ENCODE peak calls at places on chromosome 17, in ten cellular contexts. One of them, this sample, is unnamed.

GRCh38 chr17:3635474-3636153 is 436 bp downstream of the SHPK start:
- DNase-seq in A549: peak
- DNase-seq in stomach: no peak
- DNase-seq in SK-N-SH: peak
- DNase-seq in sigmoid colon: no peak
- DNase-seq in ovary: no peak
- DNase-seq in esophagus muscularis mucosa: no peak
- DNase-seq in tibial nerve: no peak
- DNase-seq in suprapubic skin: no peak
- DNase-seq in H1: no peak
- DNase-seq in this sample: peak

GRCh38 chr17:73205326-73205980 is 12.6 kb downstream of the COG1 start:
- DNase-seq in SK-N-SH: no peak
- DNase-seq in H1: no peak
- DNase-seq in ovary: no peak
- DNase-seq in tibial nerve: no peak
- DNase-seq in esophagus muscularis mucosa: no peak
- DNase-seq in sigmoid colon: no peak
- DNase-seq in stomach: no peak
- DNase-seq in A549: no peak
- DNase-seq in suprapubic skin: no peak
- DNase-seq in this sample: no peak

GRCh38 chr17:81701288-81702071 is 1.7 kb upstream of the MRPL12 start:
- DNase-seq in A549: no peak
- DNase-seq in H1: no peak
- DNase-seq in sigmoid colon: no peak
- DNase-seq in ovary: no peak
- DNase-seq in esophagus muscularis mucosa: no peak
- DNase-seq in tibial nerve: no peak
- DNase-seq in suprapubic skin: no peak
- DNase-seq in SK-N-SH: no peak
- DNase-seq in stomach: no peak
- DNase-seq in this sample: no peak

GRCh38 chr17:41784207-41784744 is 2.2 kb downstream of the JUP start:
- DNase-seq in ovary: no peak
- DNase-seq in H1: no peak
- DNase-seq in stomach: peak
- DNase-seq in suprapubic skin: no peak
- DNase-seq in A549: peak
- DNase-seq in esophagus muscularis mucosa: no peak
- DNase-seq in sigmoid colon: no peak
- DNase-seq in tibial nerve: no peak
- DNase-seq in SK-N-SH: peak
- DNase-seq in this sample: peak

GRCh38 chr17:21354796-21355385 is 21.3 kb upstream of the KCNJ12 start:
- DNase-seq in H1: no peak
- DNase-seq in sigmoid colon: no peak
- DNase-seq in suprapubic skin: no peak
- DNase-seq in tibial nerve: no peak
- DNase-seq in SK-N-SH: no peak
- DNase-seq in stomach: no peak
- DNase-seq in ovary: no peak
- DNase-seq in A549: no peak
- DNase-seq in esophagus muscularis mucosa: no peak
- DNase-seq in this sample: no peak

GRCh38 chr17:80830020-80830780 is 161.4 kb upstream of the CHMP6 start:
- DNase-seq in esophagus muscularis mucosa: no peak
- DNase-seq in ovary: no peak
- DNase-seq in A549: no peak
- DNase-seq in sigmoid colon: peak
- DNase-seq in stomach: no peak
- DNase-seq in SK-N-SH: no peak
- DNase-seq in suprapubic skin: peak
- DNase-seq in H1: no peak
- DNase-seq in tibial nerve: no peak
- DNase-seq in this sample: no peak

GRCh38 chr17:13099906-13100305 is 82.1 kb upstream of the ELAC2 start:
- DNase-seq in sigmoid colon: no peak
- DNase-seq in SK-N-SH: no peak
- DNase-seq in tibial nerve: no peak
- DNase-seq in suprapubic skin: no peak
- DNase-seq in stomach: no peak
- DNase-seq in H1: no peak
- DNase-seq in A549: no peak
- DNase-seq in esophagus muscularis mucosa: no peak
- DNase-seq in ovary: no peak
- DNase-seq in this sample: no peak

GRCh38 chr17:38608648-38609047 is 2.9 kb upstream of the SRCIN1 start:
- DNase-seq in SK-N-SH: no peak
- DNase-seq in sigmoid colon: no peak
- DNase-seq in ovary: no peak
- DNase-seq in esophagus muscularis mucosa: no peak
- DNase-seq in tibial nerve: no peak
- DNase-seq in stomach: peak
- DNase-seq in H1: no peak
- DNase-seq in suprapubic skin: no peak
- DNase-seq in A549: no peak
- DNase-seq in this sample: peak

DNA sequence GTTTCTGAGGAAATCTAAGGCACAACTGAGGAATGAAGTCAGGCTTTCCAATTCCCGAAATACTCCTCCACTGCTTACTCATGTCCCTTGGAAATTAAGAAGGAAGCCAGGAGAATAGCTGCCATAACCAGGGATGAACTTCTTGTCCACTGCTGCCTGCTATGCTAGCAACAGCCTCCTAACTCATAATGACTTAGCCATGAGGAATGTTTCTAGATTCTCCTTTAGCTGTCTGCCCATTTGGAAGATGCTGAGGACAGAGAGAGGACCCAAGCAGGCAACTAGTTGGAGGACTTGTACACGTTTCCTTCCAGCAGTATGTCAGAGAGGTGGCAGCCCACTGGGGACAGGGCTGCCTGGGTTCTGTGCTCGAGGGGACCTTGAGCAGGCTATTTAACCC is 939 bp upstream of the CCL2 start:
- DNase-seq in H1: no peak
- DNase-seq in esophagus muscularis mucosa: peak
- DNase-seq in suprapubic skin: no peak
- DNase-seq in stomach: no peak
- DNase-seq in SK-N-SH: no peak
- DNase-seq in sigmoid colon: no peak
- DNase-seq in tibial nerve: no peak
- DNase-seq in ovary: no peak
- DNase-seq in A549: no peak
- DNase-seq in this sample: no peak
- TF ChIP-seq EP300 in H1: no peak
- TF ChIP-seq EP300 in esophagus muscularis mucosa: peak
- TF ChIP-seq EP300 in suprapubic skin: no peak
- TF ChIP-seq EP300 in stomach: no peak
- TF ChIP-seq EP300 in SK-N-SH: no peak
- TF ChIP-seq EP300 in sigmoid colon: peak
- TF ChIP-seq EP300 in tibial nerve: peak
- TF ChIP-seq EP300 in ovary: no peak
- TF ChIP-seq EP300 in A549: no peak
- TF ChIP-seq EP300 in this sample: peak

GRCh38 chr17:48729335-48730239 is 1.0 kb upstream of the HOXB13 start:
- DNase-seq in ovary: no peak
- DNase-seq in SK-N-SH: no peak
- DNase-seq in H1: no peak
- DNase-seq in A549: no peak
- DNase-seq in esophagus muscularis mucosa: no peak
- DNase-seq in sigmoid colon: peak
- DNase-seq in stomach: no peak
- DNase-seq in tibial nerve: no peak
- DNase-seq in suprapubic skin: no peak
- DNase-seq in this sample: no peak

GRCh38 chr17:48726916-48727286 is 1.6 kb downstream of the HOXB13 start:
- DNase-seq in tibial nerve: no peak
- DNase-seq in esophagus muscularis mucosa: no peak
- DNase-seq in sigmoid colon: peak
- DNase-seq in ovary: no peak
- DNase-seq in A549: no peak
- DNase-seq in SK-N-SH: no peak
- DNase-seq in stomach: no peak
- DNase-seq in suprapubic skin: no peak
- DNase-seq in H1: no peak
- DNase-seq in this sample: no peak

GRCh38 chr17:48727415-48728175 is 955 bp downstream of the HOXB13 start:
- DNase-seq in tibial nerve: no peak
- DNase-seq in esophagus muscularis mucosa: no peak
- DNase-seq in suprapubic skin: no peak
- DNase-seq in ovary: no peak
- DNase-seq in sigmoid colon: peak
- DNase-seq in stomach: no peak
- DNase-seq in H1: no peak
- DNase-seq in SK-N-SH: no peak
- DNase-seq in A549: no peak
- DNase-seq in this sample: no peak

GRCh38 chr17:48730240-48730550 is 1.6 kb upstream of the HOXB13 start:
- DNase-seq in H1: no peak
- DNase-seq in ovary: no peak
- DNase-seq in suprapubic skin: no peak
- DNase-seq in esophagus muscularis mucosa: no peak
- DNase-seq in SK-N-SH: no peak
- DNase-seq in A549: no peak
- DNase-seq in stomach: no peak
- DNase-seq in sigmoid colon: no peak
- DNase-seq in tibial nerve: no peak
- DNase-seq in this sample: no peak

DNA sequence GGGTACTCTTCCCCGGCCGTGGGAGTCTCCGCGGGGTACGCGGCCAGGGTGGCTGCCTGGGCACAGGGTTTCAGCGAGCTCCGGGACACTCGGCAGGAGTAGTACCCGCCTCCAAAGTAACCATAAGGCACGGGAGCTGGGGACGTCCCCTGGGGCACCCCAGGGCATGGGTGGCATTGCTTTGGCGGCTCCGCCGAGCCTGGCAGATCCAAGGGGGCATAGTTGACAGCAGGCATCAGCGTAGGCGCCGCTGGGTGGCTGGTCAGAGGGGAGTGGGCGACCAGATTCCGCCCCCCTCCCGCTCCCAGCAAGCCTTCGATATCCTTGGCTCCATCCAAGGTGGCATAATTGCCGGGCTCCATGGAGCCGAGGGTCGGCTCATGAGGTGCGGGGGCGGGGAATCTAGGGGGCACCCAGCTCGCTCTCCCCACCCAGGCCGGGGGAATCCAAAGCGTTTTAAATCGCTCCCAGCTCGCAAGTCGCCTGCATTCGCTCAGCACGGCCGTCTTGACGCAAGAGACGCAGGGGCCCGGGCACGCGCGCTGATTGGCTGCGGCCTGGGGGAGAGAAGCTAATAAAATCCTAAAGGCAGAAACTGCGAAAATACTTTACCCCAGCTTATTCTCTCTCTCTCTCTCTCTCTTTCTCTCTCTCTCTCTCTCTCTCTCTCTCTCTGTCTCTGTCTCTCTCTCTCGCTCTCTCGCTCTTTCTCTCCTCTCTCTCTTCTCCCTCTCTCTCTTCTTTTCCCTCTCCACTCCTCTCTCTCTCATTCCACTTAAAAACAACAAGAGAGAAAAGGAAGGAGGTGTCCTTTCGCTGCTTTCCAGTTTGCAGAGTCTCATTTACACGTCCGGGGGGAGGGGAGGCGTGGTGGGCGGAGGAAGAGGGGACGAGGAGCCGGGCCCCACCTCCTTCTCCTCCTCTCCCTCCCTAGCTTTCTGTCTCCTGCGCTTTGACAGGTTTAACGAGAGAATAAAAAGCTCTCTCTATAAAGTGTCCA is at the start of gene HOXB13:
- DNase-seq in tibial nerve: no peak
- DNase-seq in suprapubic skin: no peak
- DNase-seq in esophagus muscularis mucosa: no peak
- DNase-seq in SK-N-SH: peak
- DNase-seq in A549: peak
- DNase-seq in ovary: no peak
- DNase-seq in stomach: peak
- DNase-seq in sigmoid colon: peak
- DNase-seq in H1: no peak
- DNase-seq in this sample: peak
- TF ChIP-seq EP300 in tibial nerve: no peak
- TF ChIP-seq EP300 in suprapubic skin: no peak
- TF ChIP-seq EP300 in esophagus muscularis mucosa: no peak
- TF ChIP-seq EP300 in SK-N-SH: no peak
- TF ChIP-seq EP300 in A549: no peak
- TF ChIP-seq EP300 in ovary: no peak
- TF ChIP-seq EP300 in stomach: no peak
- TF ChIP-seq EP300 in sigmoid colon: no peak
- TF ChIP-seq EP300 in H1: no peak
- TF ChIP-seq EP300 in this sample: no peak

DNA sequence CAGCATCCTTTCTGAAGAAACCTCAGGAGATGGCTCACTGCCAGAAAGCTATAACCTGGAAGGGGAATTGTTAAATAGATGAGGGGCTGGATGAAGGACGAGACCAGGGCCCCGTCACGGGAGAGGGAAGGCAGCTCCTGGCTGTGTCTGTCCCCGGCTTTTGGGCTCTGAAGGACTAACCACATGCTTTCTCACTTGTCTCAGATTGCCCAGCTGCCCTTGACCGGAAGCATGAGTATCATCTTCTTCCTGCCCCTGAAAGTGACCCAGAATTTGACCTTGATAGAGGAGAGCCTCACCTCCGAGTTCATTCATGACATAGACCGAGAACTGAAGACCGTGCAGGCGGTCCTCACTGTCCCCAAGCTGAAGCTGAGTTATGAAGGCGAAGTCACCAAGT is 14.5 kb downstream of the SERPINF1 start:
- DNase-seq in ovary: no peak
- DNase-seq in tibial nerve: no peak
- DNase-seq in sigmoid colon: no peak
- DNase-seq in SK-N-SH: no peak
- DNase-seq in H1: no peak
- DNase-seq in A549: no peak
- DNase-seq in suprapubic skin: no peak
- DNase-seq in esophagus muscularis mucosa: no peak
- DNase-seq in stomach: no peak
- DNase-seq in this sample: no peak
- TF ChIP-seq EP300 in ovary: no peak
- TF ChIP-seq EP300 in tibial nerve: no peak
- TF ChIP-seq EP300 in sigmoid colon: no peak
- TF ChIP-seq EP300 in SK-N-SH: no peak
- TF ChIP-seq EP300 in H1: no peak
- TF ChIP-seq EP300 in A549: no peak
- TF ChIP-seq EP300 in suprapubic skin: no peak
- TF ChIP-seq EP300 in esophagus muscularis mucosa: no peak
- TF ChIP-seq EP300 in stomach: no peak
- TF ChIP-seq EP300 in this sample: no peak

DNA sequence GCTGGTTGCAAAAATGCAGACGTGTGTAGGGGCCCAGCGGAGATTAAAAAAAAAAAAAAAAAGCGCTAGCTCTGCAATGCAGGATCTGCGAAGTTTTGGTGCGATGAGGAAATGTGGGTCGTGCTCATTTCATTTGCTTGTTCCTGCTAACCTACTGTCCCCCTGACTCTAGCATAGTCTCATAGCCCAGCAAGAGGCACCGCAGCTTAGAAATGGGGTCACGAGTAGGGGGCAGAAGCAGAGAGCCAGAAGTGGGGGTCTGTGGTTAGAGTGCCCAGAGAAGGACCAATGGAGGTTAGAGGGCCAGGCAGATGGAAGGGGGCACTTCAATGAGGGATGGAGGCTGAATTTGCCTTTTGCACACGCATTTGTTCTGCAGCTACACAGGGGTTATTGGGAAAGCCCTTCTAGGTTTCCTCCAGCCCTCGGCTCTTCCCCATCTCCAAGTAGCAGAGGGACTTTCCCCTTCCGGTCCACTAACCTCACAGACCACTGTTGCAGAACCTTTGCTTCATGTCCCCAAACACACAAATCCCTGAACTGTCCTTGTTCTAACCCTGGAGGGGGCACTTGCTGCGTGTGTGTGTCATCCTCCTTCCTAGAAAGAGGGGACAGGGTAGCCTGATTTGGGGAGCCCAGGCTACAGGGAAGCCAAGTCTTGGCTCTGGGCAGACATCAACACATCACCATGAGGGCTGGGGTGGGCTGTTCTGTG is 7.0 kb upstream of the NR1D1 start:
- DNase-seq in ovary: peak
- DNase-seq in H1: no peak
- DNase-seq in A549: no peak
- DNase-seq in suprapubic skin: no peak
- DNase-seq in stomach: no peak
- DNase-seq in esophagus muscularis mucosa: no peak
- DNase-seq in sigmoid colon: no peak
- DNase-seq in SK-N-SH: no peak
- DNase-seq in tibial nerve: peak
- DNase-seq in this sample: no peak
- TF ChIP-seq EP300 in ovary: no peak
- TF ChIP-seq EP300 in H1: no peak
- TF ChIP-seq EP300 in A549: no peak
- TF ChIP-seq EP300 in suprapubic skin: no peak
- TF ChIP-seq EP300 in stomach: no peak
- TF ChIP-seq EP300 in esophagus muscularis mucosa: no peak
- TF ChIP-seq EP300 in sigmoid colon: no peak
- TF ChIP-seq EP300 in SK-N-SH: no peak
- TF ChIP-seq EP300 in tibial nerve: no peak
- TF ChIP-seq EP300 in this sample: no peak

This sample was measured in transverse colon.